ENCODE peak calls at places on chromosome 12, in eight cellular contexts. R, E, J, V, L, Z, X and H are unnamed samples.

GRCh38 chr12:53624956-53625355 is 1.2 kb downstream of the ATF7 start:
- DNase-seq in R (no peak), E (no peak), J (no peak), V (no peak), L (peak), Z (no peak), X (no peak), H (no peak)

GRCh38 chr12:111643428-111643826 is 42.3 kb downstream of the BRAP start:
- DNase-seq in R (no peak), E (no peak), J (no peak), V (no peak), L (peak), Z (no peak), X (peak), H (no peak)

GRCh38 chr12:43113153-43113552 is 438.9 kb downstream of the ADAMTS20 start:
- DNase-seq in R (no peak), E (no peak), J (no peak), V (peak), L (peak), Z (no peak), X (peak), H (no peak)

GRCh38 chr12:49195734-49196133 is 6.9 kb upstream of the TUBA1A start:
- DNase-seq in R (no peak), E (no peak), J (no peak), V (no peak), L (no peak), Z (no peak), X (no peak), H (no peak)

GRCh38 chr12:114480309-114481199 is 74.6 kb upstream of the TBX5 start:
- DNase-seq in R (peak), E (peak), J (no peak), V (peak), L (peak), Z (no peak), X (no peak), H (no peak)

GRCh38 chr12:131817241-131817640 is 11.0 kb upstream of the MMP17 start:
- DNase-seq in R (no peak), E (no peak), J (no peak), V (no peak), L (no peak), Z (no peak), X (no peak), H (no peak)

GRCh38 chr12:71312767-71313375 is 126.7 kb upstream of the LGR5 start:
- DNase-seq in R (no peak), E (no peak), J (no peak), V (no peak), L (no peak), Z (no peak), X (peak), H (no peak)

GRCh38 chr12:49871263-49871561 is 28.3 kb upstream of the BCDIN3D start:
- DNase-seq in R (no peak), E (no peak), J (no peak), V (no peak), L (no peak), Z (no peak), X (no peak), H (no peak)

GRCh38 chr12:9634177-9634803 is 26.6 kb upstream of the KLRB1 start:
- DNase-seq in R (peak), E (peak), J (peak), V (peak), L (peak), Z (peak), X (peak), H (peak)

GRCh38 chr12:106767954-106768501 is 6.5 kb upstream of the RIC8B start:
- DNase-seq in R (peak), E (peak), J (no peak), V (no peak), L (peak), Z (no peak), X (peak), H (no peak)

GRCh38 chr12:13045816-13046215 is 1.6 kb downstream of the FAM234B start:
- DNase-seq in R (no peak), E (no peak), J (no peak), V (no peak), L (no peak), Z (no peak), X (no peak), H (no peak)

GRCh38 chr12:50088577-50089335 is 3.6 kb downstream of the SMARCD1 start:
- DNase-seq in R (peak), E (peak), J (peak), V (peak), L (peak), Z (no peak), X (peak), H (peak)

GRCh38 chr12:51922762-51923505 is 15.6 kb downstream of the ACVRL1 start:
- DNase-seq in R (no peak), E (no peak), J (no peak), V (peak), L (peak), Z (no peak), X (peak), H (no peak)

GRCh38 chr12:52055781-52056711 is 4.8 kb downstream of the NR4A1 start:
- DNase-seq in R (no peak), E (no peak), J (no peak), V (no peak), L (no peak), Z (no peak), X (no peak), H (no peak)

GRCh38 chr12:40248585-40249297 is 23.9 kb downstream of the LRRK2 start:
- DNase-seq in R (no peak), E (no peak), J (no peak), V (no peak), L (no peak), Z (no peak), X (peak), H (no peak)

GRCh38 chr12:15152864-15153263 is 68.4 kb downstream of the RERG start:
- DNase-seq in R (no peak), E (no peak), J (no peak), V (no peak), L (no peak), Z (no peak), X (peak), H (no peak)

GRCh38 chr12:83954071-83954789 is 958.4 kb downstream of the SLC6A15 start:
- DNase-seq in R (peak), E (no peak), J (no peak), V (no peak), L (no peak), Z (no peak), X (no peak), H (no peak)

GRCh38 chr12:108712164-108712924 is 19.0 kb downstream of the CORO1C start:
- DNase-seq in R (no peak), E (no peak), J (no peak), V (no peak), L (no peak), Z (no peak), X (no peak), H (no peak)

GRCh38 chr12:70983692-70984091 is 63.2 kb upstream of the PTPRR start:
- DNase-seq in R (peak), E (peak), J (no peak), V (no peak), L (no peak), Z (no peak), X (no peak), H (no peak)

GRCh38 chr12:57893460-57894353 is 47.2 kb upstream of the CTDSP2 start:
- DNase-seq in R (peak), E (peak), J (no peak), V (peak), L (peak), Z (no peak), X (peak), H (peak)